ENCODE peak calls at places on chromosomes 7 and 10, in six cellular contexts. W is A549, Z is spleen, G is K562, X is body of pancreas, J is stomach. N is an unnamed sample.

GRCh38 chr7:137395425-137395824 is 51.9 kb upstream of the PTN start:
- DNase-seq in W (no peak), Z (no peak), G (no peak), X (peak; percentile 5), J (no peak), N (no peak)

GRCh38 chr10:3067045-3067858 is at the start of gene PFKP:
- DNase-seq in W (peak; percentile 49), Z (peak; percentile 88), G (peak; percentile 85), X (peak; percentile 46), J (no peak), N (no peak)

GRCh38 chr10:44153901-44154670 is 230.8 kb downstream of the CXCL12 start:
- DNase-seq in W (no peak), Z (no peak), G (no peak), X (no peak), J (no peak), N (no peak)

GRCh38 chr7:10632707-10633106 is 341.0 kb upstream of the PHF14 start:
- DNase-seq in W (no peak), Z (no peak), G (no peak), X (no peak), J (no peak), N (no peak)

GRCh38 chr7:5294169-5294987 is 11.6 kb downstream of the SLC29A4 start:
- DNase-seq in W (no peak), Z (no peak), G (no peak), X (no peak), J (no peak), N (no peak)

GRCh38 chr7:11648980-11649379 is 183.0 kb downstream of the THSD7A start:
- DNase-seq in W (no peak), Z (no peak), G (no peak), X (no peak), J (no peak), N (no peak)

GRCh38 chr10:11655839-11656238 is 44.4 kb upstream of the USP6NL start:
- DNase-seq in W (no peak), Z (no peak), G (no peak), X (no peak), J (no peak), N (no peak)

GRCh38 chr10:129350690-129351089 is 116.4 kb upstream of the MGMT start:
- DNase-seq in W (no peak), Z (no peak), G (no peak), X (no peak), J (no peak), N (no peak)

GRCh38 chr10:74293686-74294365 is 142.8 kb downstream of the ADK start:
- DNase-seq in W (peak; percentile 39), Z (no peak), G (no peak), X (peak; percentile 35), J (no peak), N (no peak)

GRCh38 chr7:45446195-45446944 is 127.8 kb upstream of the ADCY1 start:
- DNase-seq in W (no peak), Z (no peak), G (no peak), X (no peak), J (no peak), N (no peak)

GRCh38 chr7:51224811-51225581 is 91.6 kb downstream of the COBL start:
- DNase-seq in W (peak; percentile 48), Z (no peak), G (no peak), X (peak; percentile 77), J (peak; percentile 87), N (no peak)

GRCh38 chr7:117401293-117402002 is 25.8 kb downstream of the ASZ1 start:
- DNase-seq in W (peak; percentile 33), Z (no peak), G (peak; percentile 45), X (no peak), J (no peak), N (no peak)

GRCh38 chr10:62590305-62590704 is 214.2 kb upstream of the ADO start:
- DNase-seq in W (no peak), Z (no peak), G (no peak), X (no peak), J (no peak), N (no peak)

GRCh38 chr10:91514025-91514424 is 103.9 kb downstream of the HECTD2 start:
- DNase-seq in W (no peak), Z (no peak), G (no peak), X (no peak), J (no peak), N (no peak)

GRCh38 chr10:91103384-91104184 is 116.9 kb upstream of the PCGF5 start:
- DNase-seq in W (no peak), Z (no peak), G (peak; percentile 60), X (no peak), J (no peak), N (no peak)

GRCh38 chr10:95785942-95786669 is 30.1 kb downstream of the ENTPD1 start:
- DNase-seq in W (no peak), Z (no peak), G (no peak), X (no peak), J (no peak), N (no peak)

GRCh38 chr10:82377608-82378007 is 502.6 kb downstream of the NRG3 start:
- DNase-seq in W (peak; percentile 14), Z (no peak), G (no peak), X (peak; percentile 54), J (no peak), N (peak; percentile 35)

GRCh38 chr10:61284222-61284890 is 168.8 kb downstream of the TMEM26 start:
- DNase-seq in W (peak; percentile 78), Z (no peak), G (peak; percentile 45), X (no peak), J (no peak), N (no peak)

GRCh38 chr7:79298145-79298760 is 155.2 kb downstream of the MAGI2 start:
- DNase-seq in W (peak; percentile 68), Z (no peak), G (peak; percentile 30), X (peak; percentile 15), J (no peak), N (peak; percentile 64)

GRCh38 chr10:129467346-129468119 is 492 bp downstream of the MGMT start:
- DNase-seq in W (no peak), Z (no peak), G (no peak), X (peak; percentile 30), J (no peak), N (peak; percentile 27)

GRCh38 chr10:19638873-19639233 is 177.4 kb upstream of the PLXDC2 start:
- DNase-seq in W (no peak), Z (no peak), G (no peak), X (no peak), J (no peak), N (no peak)

GRCh38 chr10:3761916-3762708 is 22.9 kb downstream of the KLF6 start:
- DNase-seq in W (peak; percentile 21), Z (no peak), G (no peak), X (no peak), J (no peak), N (no peak)

GRCh38 chr10:122577311-122577885 is 16.8 kb downstream of the DMBT1 start:
- DNase-seq in W (no peak), Z (no peak), G (no peak), X (no peak), J (no peak), N (no peak)

GRCh38 chr10:12681250-12681649 is 320.3 kb downstream of the CCDC3 start:
- DNase-seq in W (no peak), Z (no peak), G (no peak), X (no peak), J (no peak), N (peak; percentile 38)

GRCh38 chr7:128389085-128389814 is 20.5 kb downstream of the IMPDH1 start:
- DNase-seq in W (no peak), Z (no peak), G (peak; percentile 41), X (no peak), J (no peak), N (no peak)

GRCh38 chr7:75963383-75963995 is 30.9 kb downstream of the TMEM120A start:
- DNase-seq in W (no peak), Z (no peak), G (no peak), X (no peak), J (no peak), N (no peak)
- TF ChIP-seq POLR2A in W (no peak), Z (no peak), G (no peak), X (no peak), J (no peak), N (no peak)

DNA sequence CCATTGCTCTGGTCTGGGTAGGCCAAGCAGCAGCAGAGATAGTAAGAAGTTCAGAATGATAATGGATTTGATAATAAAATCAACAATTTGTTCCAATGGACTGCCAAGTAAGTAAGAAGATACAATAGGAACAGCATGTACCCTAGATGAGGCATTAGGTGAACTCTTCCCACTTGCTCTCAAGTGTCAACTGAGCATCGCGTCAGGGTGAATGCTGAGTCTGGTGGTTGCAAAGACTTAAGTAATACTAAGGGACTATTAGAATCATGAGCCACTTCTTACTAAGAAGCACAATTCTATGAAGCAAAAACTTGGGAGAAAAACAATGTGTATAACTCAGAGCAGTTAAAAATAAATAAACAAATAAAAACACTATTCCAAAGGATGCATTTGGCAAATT is 54.5 kb downstream of the LRRN3 start:
- DNase-seq in W (no peak), Z (no peak), G (no peak), X (no peak), J (no peak), N (peak; percentile 76)
- H3K4me1 ChIP-seq in W (no peaks in the 10 kb centered on the region), Z (no peaks in the 10 kb centered on the region), G (no peaks in the 10 kb centered on the region), X (no peaks in the 10 kb centered on the region), J (no peaks in the 10 kb centered on the region), N (peaks cover 27% of the 10 kb centered on the region)

DNA sequence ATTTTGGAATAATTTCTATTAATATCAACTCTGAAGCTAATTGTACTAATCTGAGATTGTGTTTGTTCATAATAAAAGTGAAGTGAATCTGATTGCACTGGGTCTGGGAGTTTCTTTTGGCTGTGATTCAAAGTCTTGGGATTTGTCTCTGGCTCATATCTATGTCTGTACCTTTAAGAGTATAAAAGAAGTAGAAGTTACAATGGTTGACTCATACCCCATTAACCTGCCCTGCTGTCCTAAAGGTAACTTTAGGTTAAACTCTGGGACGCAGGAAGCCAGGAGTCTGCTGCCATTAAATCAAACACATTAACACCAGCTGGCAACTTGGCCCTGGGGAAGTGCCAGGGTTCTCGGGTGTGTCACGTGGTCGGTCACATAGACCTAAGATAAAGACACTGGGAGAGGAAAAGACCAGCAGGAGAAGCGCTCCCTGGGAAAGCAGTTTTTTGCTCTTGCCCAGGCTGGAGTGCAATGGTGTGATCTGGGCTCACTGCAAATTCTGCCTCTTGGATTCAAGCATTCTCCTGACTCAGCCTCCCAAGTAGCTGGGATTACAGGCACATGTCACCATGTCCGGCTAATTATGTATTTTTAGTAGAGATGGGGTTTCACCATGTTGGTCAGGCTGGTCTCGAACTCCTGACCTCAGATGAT is 17.8 kb downstream of the SCD start:
- DNase-seq in W (peak; percentile 95), Z (no peak), G (no peak), X (peak; percentile 99), J (peak; percentile 95), N (peak; percentile 87)
- H3K4me3 ChIP-seq in W (no peak overlapping the region), Z (no peak overlapping the region), G (no peak overlapping the region), X (no peak overlapping the region), J (no peak overlapping the region), N (no peak overlapping the region)

DNA sequence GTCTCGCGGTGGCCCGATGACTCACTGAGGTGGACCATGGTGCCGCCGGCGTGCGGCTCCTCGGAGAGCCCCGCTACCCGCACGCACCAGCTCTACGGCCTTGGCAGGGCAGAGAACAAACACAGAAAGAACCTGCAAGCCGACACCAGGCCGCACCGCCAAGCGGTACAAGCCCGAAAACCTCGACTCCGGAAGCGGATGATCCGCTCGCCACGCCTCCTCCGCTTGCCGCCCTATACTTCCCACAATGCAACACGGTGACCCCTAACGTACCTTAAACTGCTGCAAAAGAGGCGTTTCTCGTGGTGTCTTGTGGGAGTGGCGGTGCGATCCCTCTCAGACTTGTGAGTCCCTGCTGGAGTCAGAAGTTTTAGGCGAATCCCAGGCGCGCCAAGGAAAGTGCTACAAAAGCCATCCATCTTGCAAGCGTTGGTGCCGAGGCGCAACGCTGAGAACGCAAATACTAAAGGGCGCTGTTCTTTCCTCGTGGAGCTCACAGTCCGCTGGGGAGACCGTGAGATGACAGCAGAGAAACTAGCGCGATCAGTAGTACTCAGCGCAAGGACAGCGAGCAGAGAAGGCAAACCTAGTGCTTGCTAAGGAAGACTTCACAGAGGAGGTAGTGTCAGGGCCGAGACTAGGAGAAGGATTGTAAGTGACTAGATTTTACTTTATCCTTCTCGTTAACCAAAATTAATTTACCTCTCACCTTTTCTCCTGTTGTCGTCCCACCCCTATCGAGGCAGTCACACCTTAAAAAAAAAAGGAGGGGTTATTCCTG is at the start of gene MRPS16:
- DNase-seq in W (peak; percentile 99), Z (peak; percentile 95), G (peak; percentile 94), X (peak; percentile 97), J (peak; percentile 93), N (peak; percentile 98)
- TF ChIP-seq POLR2A in W (peak; percentile 72), Z (peak; percentile 18), G (peak; percentile 98), X (peak; percentile 88), J (no peak), N (peak; percentile 59)

N was measured in testis.